ENCODE peak calls at places on chromosomes 11 and 22, in eight cellular contexts. Y, L, G, S, N, A, H and T are unnamed samples. For H3K4me1, the result is how much of the 10 kb centered on the place peaks cover.

GRCh38 chr11:13826505-13827278 is 135.8 kb upstream of the SPON1 start:
- DNase-seq in Y (no peak), L (no peak), G (no peak), S (no peak), N (no peak), A (no peak), H (no peak), T (no peak)

GRCh38 chr11:66081505-66081904 is 11.4 kb downstream of the PACS1 start:
- DNase-seq in Y (peak), L (no peak), G (peak), S (no peak), N (peak), A (peak), H (peak), T (peak)

GRCh38 chr22:47171441-47172221 is 409.2 kb downstream of the TBC1D22A start:
- DNase-seq in Y (no peak), L (no peak), G (peak), S (no peak), N (no peak), A (no peak), H (peak), T (no peak)

GRCh38 chr11:62680825-62681240 is 2.0 kb upstream of the UBXN1 start:
- DNase-seq in Y (peak), L (peak), G (peak), S (peak), N (peak), A (peak), H (peak), T (no peak)

GRCh38 chr22:45878051-45878764 is 98.8 kb downstream of the WNT7B start:
- DNase-seq in Y (no peak), L (no peak), G (peak), S (no peak), N (peak), A (no peak), H (peak), T (peak)

GRCh38 chr11:8652140-8652539 is 30.3 kb downstream of the TRIM66 start:
- DNase-seq in Y (no peak), L (peak), G (no peak), S (no peak), N (no peak), A (no peak), H (no peak), T (no peak)

GRCh38 chr11:36235750-36236149 is 53.5 kb downstream of the COMMD9 start:
- DNase-seq in Y (no peak), L (no peak), G (no peak), S (no peak), N (no peak), A (no peak), H (no peak), T (no peak)

GRCh38 chr22:30523646-30524489 is 18.4 kb upstream of the SEC14L4 start:
- DNase-seq in Y (no peak), L (no peak), G (no peak), S (no peak), N (no peak), A (no peak), H (no peak), T (no peak)

GRCh38 chr11:100776212-100776896 is 89.3 kb downstream of the ARHGAP42 start:
- DNase-seq in Y (no peak), L (peak), G (no peak), S (no peak), N (no peak), A (no peak), H (no peak), T (no peak)

GRCh38 chr11:128289048-128289447 is 298.3 kb downstream of the ETS1 start:
- DNase-seq in Y (no peak), L (no peak), G (no peak), S (no peak), N (no peak), A (no peak), H (no peak), T (no peak)

GRCh38 chr22:46661221-46661851 is 41.1 kb downstream of the GRAMD4 start:
- DNase-seq in Y (peak), L (peak), G (no peak), S (peak), N (no peak), A (no peak), H (no peak), T (no peak)

GRCh38 chr11:12741671-12742216 is 67.5 kb downstream of the TEAD1 start:
- DNase-seq in Y (no peak), L (no peak), G (no peak), S (no peak), N (no peak), A (no peak), H (no peak), T (no peak)

GRCh38 chr11:12744831-12745502 is 70.7 kb downstream of the TEAD1 start:
- DNase-seq in Y (no peak), L (no peak), G (no peak), S (no peak), N (peak), A (no peak), H (no peak), T (no peak)

GRCh38 chr11:12746593-12747097 is 72.4 kb downstream of the TEAD1 start:
- DNase-seq in Y (no peak), L (peak), G (no peak), S (peak), N (peak), A (no peak), H (no peak), T (peak)

GRCh38 chr11:12745787-12746186 is 71.6 kb downstream of the TEAD1 start:
- DNase-seq in Y (no peak), L (no peak), G (no peak), S (no peak), N (no peak), A (no peak), H (no peak), T (no peak)

DNA sequence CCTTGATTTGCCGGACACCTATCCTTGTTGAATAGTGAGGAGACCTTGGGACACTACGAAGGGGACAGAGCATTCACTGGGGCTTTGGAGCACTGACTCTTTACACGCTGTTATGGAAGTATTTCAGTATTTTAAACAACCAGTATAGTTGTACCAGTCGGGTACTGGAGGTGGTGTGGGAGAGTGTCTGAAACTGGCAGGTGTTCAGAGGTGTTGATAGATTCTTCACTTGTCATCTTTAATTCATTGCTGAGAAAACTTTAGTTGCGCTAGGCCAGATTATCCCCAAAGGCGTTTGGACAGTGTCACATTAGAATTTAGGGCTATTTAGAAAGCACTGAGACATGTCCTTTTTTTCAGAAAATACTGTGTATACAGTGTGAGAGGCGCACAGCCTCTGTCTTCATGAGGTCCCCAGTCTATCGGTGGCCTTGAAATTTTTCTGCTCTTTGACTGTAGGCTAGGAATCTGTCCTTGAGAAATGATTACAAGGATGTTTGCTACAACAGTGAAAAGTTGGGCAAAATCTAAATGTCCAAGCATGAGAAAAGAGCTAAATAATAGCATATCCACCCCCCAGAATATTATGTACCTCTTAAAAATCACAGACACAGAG is 69.7 kb downstream of the TEAD1 start:
- DNase-seq in Y (no peak), L (no peak), G (no peak), S (no peak), N (no peak), A (no peak), H (no peak), T (no peak)
- H3K4me1 ChIP-seq in Y (under half), L (half or more), G (under half), S (under half), N (half or more), A (under half), H (under half), T (under half)

GRCh38 chr11:27869701-27870100 is 169.4 kb upstream of the BDNF start:
- DNase-seq in Y (no peak), L (no peak), G (no peak), S (no peak), N (no peak), A (no peak), H (no peak), T (no peak)
- H3K4me1 ChIP-seq in Y (under half), L (under half), G (under half), S (under half), N (under half), A (under half), H (under half), T (under half)

DNA sequence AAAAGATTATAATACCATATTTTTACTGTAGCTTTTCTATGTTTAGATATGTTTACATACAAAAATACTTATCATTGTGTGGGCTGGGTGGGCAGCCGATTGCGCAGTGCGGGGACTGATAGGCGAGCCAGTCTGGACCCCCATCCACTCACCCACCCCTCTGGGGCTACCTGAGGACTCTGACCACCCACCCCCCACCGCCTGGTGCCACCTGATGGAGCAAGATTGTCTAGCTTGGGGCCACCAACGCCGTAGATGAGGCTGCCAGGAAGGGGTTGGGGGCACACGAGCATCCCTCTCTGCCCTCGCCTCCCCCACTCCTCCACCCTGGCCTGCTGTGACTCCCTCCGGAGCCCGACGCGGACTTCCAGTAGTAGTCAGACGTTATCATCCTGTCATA is 32.4 kb downstream of the MIF start:
- DNase-seq in Y (no peak), L (no peak), G (no peak), S (no peak), N (no peak), A (no peak), H (no peak), T (no peak)
- H3K4me1 ChIP-seq in Y (under half), L (under half), G (under half), S (under half), N (under half), A (under half), H (under half), T (under half)

GRCh38 chr11:20026629-20027545 is 133.4 kb downstream of the DBX1 start:
- DNase-seq in Y (no peak), L (no peak), G (no peak), S (no peak), N (no peak), A (no peak), H (no peak), T (peak)
- H3K4me1 ChIP-seq in Y (under half), L (half or more), G (half or more), S (under half), N (half or more), A (under half), H (under half), T (under half)

GRCh38 chr11:121473064-121473777 is 20.5 kb upstream of the SORL1-AS1 start:
- DNase-seq in Y (no peak), L (no peak), G (no peak), S (no peak), N (no peak), A (no peak), H (no peak), T (no peak)

GRCh38 chr11:121472310-121472709 is 19.5 kb upstream of the SORL1-AS1 start:
- DNase-seq in Y (no peak), L (no peak), G (no peak), S (no peak), N (no peak), A (no peak), H (no peak), T (no peak)

GRCh38 chr11:121467965-121468364 is 15.2 kb upstream of the SORL1-AS1 start:
- DNase-seq in Y (peak), L (no peak), G (no peak), S (no peak), N (no peak), A (peak), H (no peak), T (no peak)

GRCh38 chr11:121471167-121471566 is 18.4 kb upstream of the SORL1-AS1 start:
- DNase-seq in Y (no peak), L (no peak), G (no peak), S (no peak), N (no peak), A (no peak), H (no peak), T (no peak)

DNA sequence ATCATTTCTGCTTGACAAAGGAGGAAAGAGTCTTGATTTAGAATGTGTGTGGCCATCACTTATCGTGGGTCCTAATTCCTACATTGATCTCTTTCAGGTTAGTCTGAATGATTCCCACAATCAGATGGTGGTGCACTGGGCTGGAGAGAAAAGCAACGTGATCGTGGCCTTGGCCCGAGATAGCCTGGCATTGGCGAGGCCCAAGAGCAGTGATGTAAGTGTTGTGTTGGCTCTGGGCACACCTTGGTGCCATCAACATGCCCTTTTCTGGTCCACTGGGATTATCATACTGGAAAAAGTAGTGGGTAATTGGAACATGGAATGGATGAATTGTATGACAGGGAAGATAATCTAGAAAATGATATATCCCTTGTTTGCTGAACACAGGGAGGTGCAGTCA is 17.1 kb upstream of the SORL1-AS1 start:
- DNase-seq in Y (no peak), L (no peak), G (no peak), S (no peak), N (no peak), A (no peak), H (no peak), T (no peak)
- H3K4me1 ChIP-seq in Y (half or more), L (under half), G (half or more), S (under half), N (under half), A (half or more), H (under half), T (under half)